ENCODE peak calls at places on chromosome 13, in four cellular contexts. One of them, this sample, is unnamed.

GRCh38 chr13:23433171-23434153 is at the start of gene SACS:
- DNase-seq in Panc1: no peak
- DNase-seq in activated CD4-positive, alpha-beta T cell treated with anti-CD3 and anti-CD28 coated beads, Interleukin-2, amount 50 U/mL, for 24 hours: no peak
- DNase-seq in kidney tubule cell: peak
- DNase-seq in this sample: no peak

GRCh38 chr13:99962242-99962641 is 9.3 kb downstream of the ZIC5 start:
- DNase-seq in Panc1: no peak
- DNase-seq in activated CD4-positive, alpha-beta T cell treated with anti-CD3 and anti-CD28 coated beads, Interleukin-2, amount 50 U/mL, for 24 hours: no peak
- DNase-seq in kidney tubule cell: no peak
- DNase-seq in this sample: no peak

GRCh38 chr13:50128406-50129048 is 113.3 kb downstream of the KCNRG start:
- DNase-seq in Panc1: no peak
- DNase-seq in activated CD4-positive, alpha-beta T cell treated with anti-CD3 and anti-CD28 coated beads, Interleukin-2, amount 50 U/mL, for 24 hours: no peak
- DNase-seq in kidney tubule cell: no peak
- DNase-seq in this sample: peak

GRCh38 chr13:112972867-112973576 is 4.0 kb downstream of the MCF2L start:
- DNase-seq in Panc1: no peak
- DNase-seq in activated CD4-positive, alpha-beta T cell treated with anti-CD3 and anti-CD28 coated beads, Interleukin-2, amount 50 U/mL, for 24 hours: no peak
- DNase-seq in kidney tubule cell: no peak
- DNase-seq in this sample: no peak

GRCh38 chr13:25217023-25217909 is 45.2 kb upstream of the AMER2 start:
- DNase-seq in Panc1: no peak
- DNase-seq in activated CD4-positive, alpha-beta T cell treated with anti-CD3 and anti-CD28 coated beads, Interleukin-2, amount 50 U/mL, for 24 hours: no peak
- DNase-seq in kidney tubule cell: peak
- DNase-seq in this sample: no peak

GRCh38 chr13:74886496-74886895 is 595.5 kb downstream of the TBC1D4 start:
- DNase-seq in Panc1: no peak
- DNase-seq in activated CD4-positive, alpha-beta T cell treated with anti-CD3 and anti-CD28 coated beads, Interleukin-2, amount 50 U/mL, for 24 hours: no peak
- DNase-seq in kidney tubule cell: no peak
- DNase-seq in this sample: no peak

GRCh38 chr13:72986197-72986596 is 72.6 kb upstream of the KLF5 start:
- DNase-seq in Panc1: no peak
- DNase-seq in activated CD4-positive, alpha-beta T cell treated with anti-CD3 and anti-CD28 coated beads, Interleukin-2, amount 50 U/mL, for 24 hours: no peak
- DNase-seq in kidney tubule cell: no peak
- DNase-seq in this sample: no peak

GRCh38 chr13:113448885-113449692 is 4.2 kb downstream of the ADPRHL1 start:
- DNase-seq in Panc1: peak
- DNase-seq in activated CD4-positive, alpha-beta T cell treated with anti-CD3 and anti-CD28 coated beads, Interleukin-2, amount 50 U/mL, for 24 hours: no peak
- DNase-seq in kidney tubule cell: no peak
- DNase-seq in this sample: no peak

GRCh38 chr13:27131202-27131623 is 40.4 kb downstream of the USP12 start:
- DNase-seq in Panc1: peak
- DNase-seq in activated CD4-positive, alpha-beta T cell treated with anti-CD3 and anti-CD28 coated beads, Interleukin-2, amount 50 U/mL, for 24 hours: peak
- DNase-seq in kidney tubule cell: peak
- DNase-seq in this sample: peak

GRCh38 chr13:48586591-48587103 is 53.8 kb upstream of the RCBTB2 start:
- DNase-seq in Panc1: no peak
- DNase-seq in activated CD4-positive, alpha-beta T cell treated with anti-CD3 and anti-CD28 coated beads, Interleukin-2, amount 50 U/mL, for 24 hours: no peak
- DNase-seq in kidney tubule cell: no peak
- DNase-seq in this sample: no peak

GRCh38 chr13:41588899-41589298 is 131.5 kb downstream of the RGCC start:
- DNase-seq in Panc1: peak
- DNase-seq in activated CD4-positive, alpha-beta T cell treated with anti-CD3 and anti-CD28 coated beads, Interleukin-2, amount 50 U/mL, for 24 hours: no peak
- DNase-seq in kidney tubule cell: peak
- DNase-seq in this sample: no peak

GRCh38 chr13:33349314-33349995 is 63.9 kb upstream of the STARD13 start:
- DNase-seq in Panc1: no peak
- DNase-seq in activated CD4-positive, alpha-beta T cell treated with anti-CD3 and anti-CD28 coated beads, Interleukin-2, amount 50 U/mL, for 24 hours: no peak
- DNase-seq in kidney tubule cell: peak
- DNase-seq in this sample: no peak

GRCh38 chr13:113109151-113110047 is 3.8 kb downstream of the F7 start:
- DNase-seq in Panc1: no peak
- DNase-seq in activated CD4-positive, alpha-beta T cell treated with anti-CD3 and anti-CD28 coated beads, Interleukin-2, amount 50 U/mL, for 24 hours: no peak
- DNase-seq in kidney tubule cell: no peak
- DNase-seq in this sample: no peak

GRCh38 chr13:78625384-78625783 is 22.0 kb upstream of the POU4F1 start:
- DNase-seq in Panc1: no peak
- DNase-seq in activated CD4-positive, alpha-beta T cell treated with anti-CD3 and anti-CD28 coated beads, Interleukin-2, amount 50 U/mL, for 24 hours: no peak
- DNase-seq in kidney tubule cell: no peak
- DNase-seq in this sample: no peak

GRCh38 chr13:50318887-50319286 is 303.6 kb downstream of the KCNRG start:
- DNase-seq in Panc1: no peak
- DNase-seq in activated CD4-positive, alpha-beta T cell treated with anti-CD3 and anti-CD28 coated beads, Interleukin-2, amount 50 U/mL, for 24 hours: no peak
- DNase-seq in kidney tubule cell: no peak
- DNase-seq in this sample: no peak

GRCh38 chr13:98479496-98480003 is 97.4 kb downstream of the STK24 start:
- DNase-seq in Panc1: no peak
- DNase-seq in activated CD4-positive, alpha-beta T cell treated with anti-CD3 and anti-CD28 coated beads, Interleukin-2, amount 50 U/mL, for 24 hours: no peak
- DNase-seq in kidney tubule cell: no peak
- DNase-seq in this sample: no peak

GRCh38 chr13:107886118-107886517 is 329.2 kb downstream of the LIG4 start:
- DNase-seq in Panc1: no peak
- DNase-seq in activated CD4-positive, alpha-beta T cell treated with anti-CD3 and anti-CD28 coated beads, Interleukin-2, amount 50 U/mL, for 24 hours: no peak
- DNase-seq in kidney tubule cell: peak
- DNase-seq in this sample: no peak

GRCh38 chr13:27921961-27922910 is 2.4 kb downstream of the PDX1 start:
- DNase-seq in Panc1: no peak
- DNase-seq in activated CD4-positive, alpha-beta T cell treated with anti-CD3 and anti-CD28 coated beads, Interleukin-2, amount 50 U/mL, for 24 hours: no peak
- DNase-seq in kidney tubule cell: no peak
- DNase-seq in this sample: peak

GRCh38 chr13:111947026-111947810 is 119.7 kb upstream of the SOX1 start:
- DNase-seq in Panc1: no peak
- DNase-seq in activated CD4-positive, alpha-beta T cell treated with anti-CD3 and anti-CD28 coated beads, Interleukin-2, amount 50 U/mL, for 24 hours: no peak
- DNase-seq in kidney tubule cell: no peak
- DNase-seq in this sample: no peak

GRCh38 chr13:74204606-74205312 is 70.6 kb upstream of the KLF12 start:
- DNase-seq in Panc1: no peak
- DNase-seq in activated CD4-positive, alpha-beta T cell treated with anti-CD3 and anti-CD28 coated beads, Interleukin-2, amount 50 U/mL, for 24 hours: no peak
- DNase-seq in kidney tubule cell: no peak
- DNase-seq in this sample: no peak

GRCh38 chr13:25847145-25847544 is 204.7 kb downstream of the SHISA2 start:
- DNase-seq in Panc1: no peak
- DNase-seq in activated CD4-positive, alpha-beta T cell treated with anti-CD3 and anti-CD28 coated beads, Interleukin-2, amount 50 U/mL, for 24 hours: no peak
- DNase-seq in kidney tubule cell: no peak
- DNase-seq in this sample: peak

GRCh38 chr13:98216135-98216565 is 39.1 kb upstream of the RNF113B start:
- DNase-seq in Panc1: peak
- DNase-seq in activated CD4-positive, alpha-beta T cell treated with anti-CD3 and anti-CD28 coated beads, Interleukin-2, amount 50 U/mL, for 24 hours: no peak
- DNase-seq in kidney tubule cell: peak
- DNase-seq in this sample: no peak

GRCh38 chr13:75566658-75567057 is 17.1 kb downstream of the UCHL3 start:
- DNase-seq in Panc1: no peak
- DNase-seq in activated CD4-positive, alpha-beta T cell treated with anti-CD3 and anti-CD28 coated beads, Interleukin-2, amount 50 U/mL, for 24 hours: no peak
- DNase-seq in kidney tubule cell: peak
- DNase-seq in this sample: no peak

GRCh38 chr13:98691360-98691759 is 61.1 kb downstream of the SLC15A1 start:
- DNase-seq in Panc1: no peak
- DNase-seq in activated CD4-positive, alpha-beta T cell treated with anti-CD3 and anti-CD28 coated beads, Interleukin-2, amount 50 U/mL, for 24 hours: no peak
- DNase-seq in kidney tubule cell: no peak
- DNase-seq in this sample: no peak

GRCh38 chr13:66543780-66544179 is 686.4 kb downstream of the PCDH9 start:
- DNase-seq in Panc1: no peak
- DNase-seq in activated CD4-positive, alpha-beta T cell treated with anti-CD3 and anti-CD28 coated beads, Interleukin-2, amount 50 U/mL, for 24 hours: no peak
- DNase-seq in kidney tubule cell: no peak
- DNase-seq in this sample: no peak

GRCh38 chr13:94886191-94886590 is 173.8 kb upstream of the SOX21 start:
- DNase-seq in Panc1: no peak
- DNase-seq in activated CD4-positive, alpha-beta T cell treated with anti-CD3 and anti-CD28 coated beads, Interleukin-2, amount 50 U/mL, for 24 hours: no peak
- DNase-seq in kidney tubule cell: peak
- DNase-seq in this sample: no peak

GRCh38 chr13:47934371-47934770 is 66.7 kb downstream of the SUCLA2 start:
- DNase-seq in Panc1: no peak
- DNase-seq in activated CD4-positive, alpha-beta T cell treated with anti-CD3 and anti-CD28 coated beads, Interleukin-2, amount 50 U/mL, for 24 hours: no peak
- DNase-seq in kidney tubule cell: peak
- DNase-seq in this sample: no peak

GRCh38 chr13:59532405-59532804 is 631.3 kb downstream of the DIAPH3 start:
- DNase-seq in Panc1: no peak
- DNase-seq in activated CD4-positive, alpha-beta T cell treated with anti-CD3 and anti-CD28 coated beads, Interleukin-2, amount 50 U/mL, for 24 hours: no peak
- DNase-seq in kidney tubule cell: peak
- DNase-seq in this sample: no peak

GRCh38 chr13:105798541-105798940 is 736.9 kb downstream of the EFNB2 start:
- DNase-seq in Panc1: no peak
- DNase-seq in activated CD4-positive, alpha-beta T cell treated with anti-CD3 and anti-CD28 coated beads, Interleukin-2, amount 50 U/mL, for 24 hours: no peak
- DNase-seq in kidney tubule cell: no peak
- DNase-seq in this sample: no peak